ENCODE peak calls at places on chromosomes 4 and X, in five cellular contexts. N is T-helper 2 cell, Q is colonic mucosa, R is occipital lobe, F is HT-29. T is an unnamed sample.

GRCh38 chr4:179372242-179372641 is 1930.0 kb upstream of the AGA start:
- DNase-seq in F (no peak), R (no peak), Q (no peak), N (no peak), T (no peak)

GRCh38 chr4:64340243-64341110 is 68.8 kb downstream of the TECRL start:
- DNase-seq in F (no peak), Q (no peak), R (no peak), N (no peak), T (no peak)

GRCh38 chr4:89586318-89586717 is 250.6 kb downstream of the SNCA start:
- DNase-seq in F (no peak), N (no peak), Q (no peak), R (no peak), T (no peak)

GRCh38 chrX:24479924-24480722 is 15.0 kb downstream of the PDK3 start:
- DNase-seq in F (peak), R (no peak), Q (peak), N (peak), T (peak)

GRCh38 chrX:121802881-121803412 is 755.5 kb downstream of the GLUD2 start:
- DNase-seq in N (no peak), R (no peak), Q (no peak), F (no peak), T (no peak)

GRCh38 chr4:83961575-83961974 is 425.7 kb downstream of the GPAT3 start:
- DNase-seq in F (peak), R (no peak), Q (no peak), N (no peak), T (no peak)

GRCh38 chr4:74631338-74631737 is 163.0 kb downstream of the BTC start:
- DNase-seq in Q (no peak), N (no peak), R (no peak), F (no peak), T (no peak)

GRCh38 chr4:85681194-85681803 is 206.3 kb downstream of the ARHGAP24 start:
- DNase-seq in F (no peak), N (no peak), R (peak), Q (peak), T (peak)

GRCh38 chr4:42371306-42372063 is 25.8 kb upstream of the SHISA3 start:
- DNase-seq in N (no peak), R (no peak), F (peak), Q (no peak), T (peak)

GRCh38 chr4:174120446-174121142 is 162.9 kb downstream of the FBXO8 start:
- DNase-seq in F (peak), N (no peak), R (peak), Q (peak), T (peak)